ENCODE peak calls at places on chromosome 1, in five cellular contexts. One of them, this sample, is unnamed.

GRCh38 chr1:109373051-109373593 is 24.6 kb downstream of the SORT1 start:
- DNase-seq in fibroblast of lung: no peak
- DNase-seq in CD8-positive, alpha-beta T cell: no peak
- DNase-seq in neuronal stem cell: no peak
- DNase-seq in tibial artery: no peak
- DNase-seq in this sample: no peak

GRCh38 chr1:29889776-29890175 is 653.5 kb downstream of the PTPRU start:
- DNase-seq in fibroblast of lung: no peak
- DNase-seq in CD8-positive, alpha-beta T cell: no peak
- DNase-seq in neuronal stem cell: no peak
- DNase-seq in tibial artery: no peak
- DNase-seq in this sample: no peak

GRCh38 chr1:10337436-10337835 is 61.4 kb upstream of the PGD start:
- DNase-seq in fibroblast of lung: no peak
- DNase-seq in CD8-positive, alpha-beta T cell: no peak
- DNase-seq in neuronal stem cell: no peak
- DNase-seq in tibial artery: no peak
- DNase-seq in this sample: no peak

GRCh38 chr1:211830055-211830329 is 571 bp downstream of the LPGAT1 start:
- DNase-seq in fibroblast of lung: peak; percentile 11
- DNase-seq in CD8-positive, alpha-beta T cell: peak; percentile 11
- DNase-seq in neuronal stem cell: peak; percentile 2
- DNase-seq in tibial artery: no peak
- DNase-seq in this sample: no peak

GRCh38 chr1:25703671-25704637 is 87.4 kb downstream of the MAN1C1 start:
- DNase-seq in fibroblast of lung: no peak
- DNase-seq in CD8-positive, alpha-beta T cell: no peak
- DNase-seq in neuronal stem cell: no peak
- DNase-seq in tibial artery: no peak
- DNase-seq in this sample: peak; percentile 78

GRCh38 chr1:156571261-156571958 is 955 bp downstream of the IQGAP3 start:
- DNase-seq in fibroblast of lung: peak; percentile 92
- DNase-seq in CD8-positive, alpha-beta T cell: no peak
- DNase-seq in neuronal stem cell: no peak
- DNase-seq in tibial artery: no peak
- DNase-seq in this sample: no peak

GRCh38 chr1:26848499-26848898 is 14.4 kb upstream of the SFN start:
- DNase-seq in fibroblast of lung: no peak
- DNase-seq in CD8-positive, alpha-beta T cell: no peak
- DNase-seq in neuronal stem cell: no peak
- DNase-seq in tibial artery: no peak
- DNase-seq in this sample: no peak

GRCh38 chr1:157770442-157771043 is 6.4 kb downstream of the FCRL2 start:
- DNase-seq in fibroblast of lung: no peak
- DNase-seq in CD8-positive, alpha-beta T cell: no peak
- DNase-seq in neuronal stem cell: no peak
- DNase-seq in tibial artery: no peak
- DNase-seq in this sample: no peak

GRCh38 chr1:223709598-223709997 is 2.7 kb upstream of the CAPN2 start:
- DNase-seq in fibroblast of lung: no peak
- DNase-seq in CD8-positive, alpha-beta T cell: no peak
- DNase-seq in neuronal stem cell: no peak
- DNase-seq in tibial artery: no peak
- DNase-seq in this sample: no peak

GRCh38 chr1:170471310-170471839 is 60.6 kb upstream of the GORAB start:
- DNase-seq in fibroblast of lung: peak; percentile 56
- DNase-seq in CD8-positive, alpha-beta T cell: no peak
- DNase-seq in neuronal stem cell: no peak
- DNase-seq in tibial artery: no peak
- DNase-seq in this sample: no peak

GRCh38 chr1:116350097-116350645 is 22.9 kb upstream of the ATP1A1 start:
- DNase-seq in fibroblast of lung: peak; percentile 19
- DNase-seq in CD8-positive, alpha-beta T cell: no peak
- DNase-seq in neuronal stem cell: no peak
- DNase-seq in tibial artery: no peak
- DNase-seq in this sample: no peak
- H3K4me1 ChIP-seq in fibroblast of lung: no peaks in the 10 kb centered on the region
- H3K4me1 ChIP-seq in CD8-positive, alpha-beta T cell: peaks cover 34% of the 10 kb centered on the region
- H3K4me1 ChIP-seq in neuronal stem cell: peaks cover 10% of the 10 kb centered on the region
- H3K4me1 ChIP-seq in tibial artery: no peaks in the 10 kb centered on the region
- H3K4me1 ChIP-seq in this sample: peaks cover 2% of the 10 kb centered on the region

GRCh38 chr1:227789881-227790400 is 25.5 kb upstream of the PRSS38 start:
- DNase-seq in fibroblast of lung: no peak
- DNase-seq in CD8-positive, alpha-beta T cell: no peak
- DNase-seq in neuronal stem cell: no peak
- DNase-seq in tibial artery: no peak
- DNase-seq in this sample: no peak

GRCh38 chr1:227787513-227788278 is 27.8 kb upstream of the PRSS38 start:
- DNase-seq in fibroblast of lung: peak; percentile 95
- DNase-seq in CD8-positive, alpha-beta T cell: peak; percentile 94
- DNase-seq in neuronal stem cell: peak; percentile 91
- DNase-seq in tibial artery: peak; percentile 92
- DNase-seq in this sample: peak; percentile 97

GRCh38 chr1:227790868-227791267 is 24.6 kb upstream of the PRSS38 start:
- DNase-seq in fibroblast of lung: no peak
- DNase-seq in CD8-positive, alpha-beta T cell: no peak
- DNase-seq in neuronal stem cell: no peak
- DNase-seq in tibial artery: no peak
- DNase-seq in this sample: no peak

GRCh38 chr1:227788279-227789041 is 27.0 kb upstream of the PRSS38 start:
- DNase-seq in fibroblast of lung: no peak
- DNase-seq in CD8-positive, alpha-beta T cell: no peak
- DNase-seq in neuronal stem cell: peak; percentile 78
- DNase-seq in tibial artery: peak; percentile 71
- DNase-seq in this sample: no peak

GRCh38 chr1:227789042-227789880 is 26.2 kb upstream of the PRSS38 start:
- DNase-seq in fibroblast of lung: no peak
- DNase-seq in CD8-positive, alpha-beta T cell: no peak
- DNase-seq in neuronal stem cell: no peak
- DNase-seq in tibial artery: no peak
- DNase-seq in this sample: no peak
- H3K27ac ChIP-seq in fibroblast of lung: no peak overlapping the region
- H3K27ac ChIP-seq in CD8-positive, alpha-beta T cell: no peak overlapping the region
- H3K27ac ChIP-seq in neuronal stem cell: no peak overlapping the region
- H3K27ac ChIP-seq in tibial artery: peak overlapping the region; percentile 75
- H3K27ac ChIP-seq in this sample: no peak overlapping the region

GRCh38 chr1:167416506-167416905 is 101.8 kb downstream of the CD247 start:
- DNase-seq in fibroblast of lung: no peak
- DNase-seq in CD8-positive, alpha-beta T cell: no peak
- DNase-seq in neuronal stem cell: peak; percentile 61
- DNase-seq in tibial artery: no peak
- DNase-seq in this sample: no peak

GRCh38 chr1:167409183-167409582 is 109.1 kb downstream of the CD247 start:
- DNase-seq in fibroblast of lung: no peak
- DNase-seq in CD8-positive, alpha-beta T cell: no peak
- DNase-seq in neuronal stem cell: no peak
- DNase-seq in tibial artery: no peak
- DNase-seq in this sample: no peak

GRCh38 chr1:167413328-167413727 is 105.0 kb downstream of the CD247 start:
- DNase-seq in fibroblast of lung: no peak
- DNase-seq in CD8-positive, alpha-beta T cell: no peak
- DNase-seq in neuronal stem cell: no peak
- DNase-seq in tibial artery: no peak
- DNase-seq in this sample: no peak

GRCh38 chr1:167412072-167412471 is 106.3 kb downstream of the CD247 start:
- DNase-seq in fibroblast of lung: no peak
- DNase-seq in CD8-positive, alpha-beta T cell: no peak
- DNase-seq in neuronal stem cell: no peak
- DNase-seq in tibial artery: no peak
- DNase-seq in this sample: no peak

GRCh38 chr1:167412920-167413319 is 105.4 kb downstream of the CD247 start:
- DNase-seq in fibroblast of lung: no peak
- DNase-seq in CD8-positive, alpha-beta T cell: no peak
- DNase-seq in neuronal stem cell: no peak
- DNase-seq in tibial artery: no peak
- DNase-seq in this sample: no peak
- H3K4me1 ChIP-seq in fibroblast of lung: no peaks in the 10 kb centered on the region
- H3K4me1 ChIP-seq in CD8-positive, alpha-beta T cell: no peaks in the 10 kb centered on the region
- H3K4me1 ChIP-seq in neuronal stem cell: peaks cover 15% of the 10 kb centered on the region
- H3K4me1 ChIP-seq in tibial artery: no peaks in the 10 kb centered on the region
- H3K4me1 ChIP-seq in this sample: no peaks in the 10 kb centered on the region

DNA sequence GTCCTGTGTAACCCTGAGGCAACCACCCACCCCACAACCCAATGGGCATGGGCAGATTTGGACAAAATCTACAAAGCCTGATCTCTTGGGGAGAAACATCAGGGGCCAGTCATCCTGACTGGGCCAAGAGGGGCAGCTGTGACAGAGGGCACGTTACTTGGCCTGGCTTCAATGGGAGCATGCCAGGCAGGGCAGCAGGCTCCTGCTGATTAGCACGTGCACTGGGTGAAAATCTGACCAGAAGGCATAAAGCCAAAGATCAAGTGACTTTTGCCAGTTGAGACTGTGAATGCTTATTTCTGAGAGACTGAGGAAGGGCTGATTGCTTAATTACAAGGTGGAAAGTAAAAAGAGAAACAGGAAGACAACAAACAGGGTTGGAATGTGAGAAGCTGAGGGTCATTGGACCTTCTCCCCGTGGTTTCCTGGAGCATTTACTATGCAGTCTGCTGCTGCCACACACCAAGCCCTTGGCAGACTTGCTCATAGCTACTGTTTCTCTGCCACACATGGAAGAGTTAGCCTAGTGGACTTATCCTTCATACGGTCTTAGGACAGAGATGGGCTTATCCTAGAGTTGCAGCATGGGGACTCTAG is 39.8 kb upstream of the TNR start:
- DNase-seq in fibroblast of lung: no peak
- DNase-seq in CD8-positive, alpha-beta T cell: no peak
- DNase-seq in neuronal stem cell: no peak
- DNase-seq in tibial artery: no peak
- DNase-seq in this sample: no peak
- H3K27ac ChIP-seq in fibroblast of lung: no peak overlapping the region
- H3K27ac ChIP-seq in CD8-positive, alpha-beta T cell: no peak overlapping the region
- H3K27ac ChIP-seq in neuronal stem cell: no peak overlapping the region
- H3K27ac ChIP-seq in tibial artery: no peak overlapping the region
- H3K27ac ChIP-seq in this sample: no peak overlapping the region

GRCh38 chr1:226654508-226655124 is 84.5 kb downstream of the ITPKB start:
- DNase-seq in fibroblast of lung: no peak
- DNase-seq in CD8-positive, alpha-beta T cell: no peak
- DNase-seq in neuronal stem cell: no peak
- DNase-seq in tibial artery: no peak
- DNase-seq in this sample: no peak

GRCh38 chr1:226653311-226653921 is 85.7 kb downstream of the ITPKB start:
- DNase-seq in fibroblast of lung: no peak
- DNase-seq in CD8-positive, alpha-beta T cell: peak; percentile 49
- DNase-seq in neuronal stem cell: no peak
- DNase-seq in tibial artery: no peak
- DNase-seq in this sample: no peak

GRCh38 chr1:226652613-226653012 is 86.5 kb downstream of the ITPKB start:
- DNase-seq in fibroblast of lung: no peak
- DNase-seq in CD8-positive, alpha-beta T cell: no peak
- DNase-seq in neuronal stem cell: no peak
- DNase-seq in tibial artery: no peak
- DNase-seq in this sample: peak; percentile 30

GRCh38 chr1:226655251-226656163 is 83.6 kb downstream of the ITPKB start:
- DNase-seq in fibroblast of lung: no peak
- DNase-seq in CD8-positive, alpha-beta T cell: no peak
- DNase-seq in neuronal stem cell: no peak
- DNase-seq in tibial artery: no peak
- DNase-seq in this sample: peak; percentile 49

GRCh38 chr1:226654046-226654445 is 85.0 kb downstream of the ITPKB start:
- DNase-seq in fibroblast of lung: peak; percentile 89
- DNase-seq in CD8-positive, alpha-beta T cell: no peak
- DNase-seq in neuronal stem cell: peak; percentile 82
- DNase-seq in tibial artery: no peak
- DNase-seq in this sample: peak; percentile 10
- H3K4me1 ChIP-seq in fibroblast of lung: peaks cover 27% of the 10 kb centered on the region
- H3K4me1 ChIP-seq in CD8-positive, alpha-beta T cell: peaks cover 18% of the 10 kb centered on the region
- H3K4me1 ChIP-seq in neuronal stem cell: peaks cover 62% of the 10 kb centered on the region
- H3K4me1 ChIP-seq in tibial artery: peaks cover 40% of the 10 kb centered on the region
- H3K4me1 ChIP-seq in this sample: peaks cover 36% of the 10 kb centered on the region

This sample was measured in right cardiac atrium.